ENCODE peak calls at places on chromosome 19, in four cellular contexts. O, Q, G and J are unnamed samples.

GRCh38 chr19:13118424-13119193 is 545 bp downstream of the NACC1 start:
- DNase-seq in Q (no peak), O (peak; percentile 82), G (peak; percentile 34), J (peak; percentile 70)

GRCh38 chr19:30455881-30456280 is 83.7 kb downstream of the ZNF536 start:
- DNase-seq in O (no peak), G (no peak), Q (no peak), J (no peak)

GRCh38 chr19:35977446-35978222 is 17.4 kb upstream of the SDHAF1 start:
- DNase-seq in G (no peak), O (no peak), Q (no peak), J (no peak)

GRCh38 chr19:44644391-44645016 is 794 bp downstream of the PVR start:
- DNase-seq in Q (peak; percentile 49), O (no peak), G (peak; percentile 48), J (no peak)

GRCh38 chr19:33199441-33200265 is 5.5 kb downstream of the LRP3 start:
- DNase-seq in Q (peak; percentile 4), O (peak; percentile 30), G (no peak), J (no peak)

GRCh38 chr19:12868540-12869112 is 12.6 kb downstream of the DNASE2 start:
- DNase-seq in G (no peak), O (no peak), Q (peak; percentile 29), J (no peak)

GRCh38 chr19:13959962-13960862 is 7.9 kb downstream of the DCAF15 start:
- DNase-seq in G (no peak), O (peak; percentile 74), Q (no peak), J (no peak)

GRCh38 chr19:19064811-19065745 is 1.3 kb downstream of the SLC25A42 start:
- DNase-seq in G (no peak), O (peak; percentile 61), Q (no peak), J (no peak)

GRCh38 chr19:3809881-3810707 is 23.9 kb upstream of the MATK start:
- DNase-seq in G (no peak), Q (no peak), O (peak; percentile 51), J (no peak)

GRCh38 chr19:13849991-13850909 is 26.7 kb upstream of the NANOS3 start:
- DNase-seq in G (peak; percentile 74), O (peak; percentile 94), Q (peak; percentile 79), J (peak; percentile 79)

GRCh38 chr19:30968210-30968609 is 381.0 kb downstream of the TSHZ3 start:
- DNase-seq in G (no peak), O (no peak), Q (peak; percentile 3), J (no peak)

GRCh38 chr19:21697171-21697570 is 70.2 kb downstream of the ZNF100 start:
- DNase-seq in G (no peak), Q (no peak), O (no peak), J (no peak)

GRCh38 chr19:15195987-15196682 is 4.7 kb downstream of the NOTCH3 start:
- DNase-seq in G (no peak), Q (peak; percentile 36), O (peak; percentile 98), J (peak; percentile 94)

GRCh38 chr19:48529156-48529555 is 17.5 kb upstream of the LMTK3 start:
- DNase-seq in G (no peak), Q (no peak), O (no peak), J (no peak)

GRCh38 chr19:7242601-7243258 is 51.5 kb downstream of the INSR start:
- DNase-seq in G (peak; percentile 74), O (no peak), Q (peak; percentile 94), J (no peak)

GRCh38 chr19:45981350-45981749 is 7.7 kb upstream of the NOVA2 start:
- DNase-seq in O (no peak), Q (no peak), G (no peak), J (no peak)

GRCh38 chr19:23071087-23071511 is 45.7 kb upstream of the ZNF730 start:
- DNase-seq in Q (peak; percentile 27), O (peak; percentile 62), G (peak; percentile 10), J (peak; percentile 28)

GRCh38 chr19:23203841-23204344 is 46.3 kb downstream of the ZNF724 start:
- DNase-seq in G (no peak), O (no peak), Q (peak; percentile 1), J (no peak)

GRCh38 chr19:14073232-14073924 is 792 bp downstream of the MISP3 start:
- DNase-seq in G (peak; percentile 76), Q (peak; percentile 78), O (peak; percentile 94), J (peak; percentile 59)

GRCh38 chr19:34844254-34844653 is 71.2 kb upstream of the ZNF599 start:
- DNase-seq in Q (no peak), O (no peak), G (no peak), J (no peak)

GRCh38 chr19:48512504-48513288 is 1.1 kb upstream of the LMTK3 start:
- DNase-seq in G (no peak), Q (no peak), O (no peak), J (no peak)

GRCh38 chr19:28941833-28942232 is 271.1 kb downstream of the UQCRFS1 start:
- DNase-seq in O (no peak), G (no peak), Q (no peak), J (no peak)

GRCh38 chr19:8666814-8667405 is 31.7 kb downstream of the ACTL9 start:
- DNase-seq in G (no peak), Q (no peak), O (no peak), J (no peak)

GRCh38 chr19:44196772-44197171 is 15.6 kb upstream of the ZNF227 start:
- DNase-seq in O (no peak), Q (no peak), G (no peak), J (no peak)

GRCh38 chr19:46610851-46611770 is 10.0 kb downstream of the CALM3 start:
- DNase-seq in Q (no peak), O (peak; percentile 33), G (peak; percentile 56), J (no peak)

DNA sequence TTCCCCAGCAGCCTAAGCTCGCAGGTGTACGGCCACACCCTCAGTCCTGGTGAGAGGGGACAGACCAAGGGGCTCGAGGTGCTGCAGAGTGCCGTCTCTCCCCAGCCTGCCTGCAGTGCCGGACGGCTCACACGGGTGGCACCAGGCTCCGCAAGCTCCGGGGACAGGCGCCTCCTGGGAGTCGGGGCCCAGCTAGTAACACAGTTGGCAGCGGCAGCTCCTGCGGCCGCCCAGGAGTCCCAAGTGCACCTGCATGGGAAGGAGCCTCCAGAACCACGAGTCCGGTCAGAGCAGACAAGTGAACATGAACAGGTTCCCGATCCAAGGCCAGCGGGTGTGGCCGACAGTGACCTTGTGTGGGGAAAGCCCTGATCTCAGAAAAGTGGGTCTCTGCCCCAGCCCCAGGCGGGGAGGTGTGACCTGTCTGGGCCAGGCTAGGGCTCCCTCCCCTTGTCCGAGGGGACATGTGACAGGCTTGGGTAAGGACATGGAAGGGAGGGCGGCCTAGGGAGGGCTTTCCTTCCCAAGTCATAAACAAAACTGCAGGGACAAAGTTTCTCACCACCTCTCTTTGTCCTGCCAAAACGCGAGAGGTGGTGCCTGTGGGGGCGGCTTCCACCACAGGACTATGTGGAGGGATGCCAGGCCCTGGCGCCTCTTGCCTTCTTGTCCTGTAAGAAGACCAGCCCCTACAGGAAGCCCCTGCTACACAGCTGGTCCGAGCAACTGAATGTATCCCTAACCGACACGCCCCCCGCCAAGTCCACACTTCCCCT is 46.5 kb downstream of the MLLT1 start:
- DNase-seq in O (peak; percentile 88), Q (peak; percentile 37), G (peak; percentile 57), J (peak; percentile 85)
- H3K4me3 ChIP-seq in O (no peak overlapping the region), Q (no peak overlapping the region), G (no peak overlapping the region), J (peak overlapping the region; percentile 54)

GRCh38 chr19:17406039-17406886 is 833 bp upstream of the BST2 start:
- DNase-seq in O (no peak), G (peak; percentile 86), Q (no peak), J (no peak)

GRCh38 chr19:17405250-17406038 is at the start of gene BST2:
- DNase-seq in O (no peak), Q (peak; percentile 65), G (peak; percentile 42), J (peak; percentile 64)

GRCh38 chr19:17404621-17405249 is 695 bp downstream of the BST2 start:
- DNase-seq in G (no peak), Q (no peak), O (no peak), J (no peak)

GRCh38 chr19:17404015-17404414 is 1.4 kb downstream of the BST2 start:
- DNase-seq in O (no peak), Q (no peak), G (no peak), J (no peak)

GRCh38 chr19:17406887-17407196 is 1.4 kb upstream of the BST2 start:
- DNase-seq in Q (no peak), O (no peak), G (no peak), J (no peak)
- H3K4me3 ChIP-seq in Q (no peak overlapping the region), O (no peak overlapping the region), G (no peak overlapping the region), J (no peak overlapping the region)

DNA sequence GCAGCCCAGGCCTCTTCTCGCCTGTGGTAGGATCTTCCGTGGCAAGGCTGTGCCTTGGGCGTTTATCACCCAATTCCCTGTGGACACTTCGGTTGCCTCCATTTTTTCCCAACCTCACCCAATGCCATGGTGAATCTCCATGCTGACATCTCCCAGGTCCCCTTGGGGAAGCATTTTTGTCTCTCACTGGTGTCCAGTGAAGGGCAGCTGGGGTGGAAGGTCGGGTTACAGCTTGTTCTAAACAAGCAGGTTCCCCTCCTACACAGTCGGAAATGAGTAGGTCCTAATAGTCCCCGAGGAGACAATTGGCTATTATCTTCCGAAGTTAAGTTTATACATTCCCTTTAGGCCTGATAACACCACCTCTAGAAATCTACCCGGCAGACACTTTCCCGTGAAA is 34.1 kb downstream of the PTPRS start:
- DNase-seq in O (no peak), G (no peak), Q (no peak), J (no peak)
- H3K4me3 ChIP-seq in O (no peak overlapping the region), G (no peak overlapping the region), Q (no peak overlapping the region), J (no peak overlapping the region)

GRCh38 chr19:11098327-11098726 is 9.1 kb downstream of the LDLR start:
- DNase-seq in Q (no peak), G (no peak), O (no peak), J (no peak)

GRCh38 chr19:11100064-11100463 is 10.8 kb downstream of the LDLR start:
- DNase-seq in G (no peak), Q (no peak), O (no peak), J (no peak)

GRCh38 chr19:11098861-11099260 is 9.6 kb downstream of the LDLR start:
- DNase-seq in O (no peak), G (no peak), Q (no peak), J (no peak)

GRCh38 chr19:11094520-11094894 is 5.2 kb downstream of the LDLR start:
- DNase-seq in G (no peak), O (no peak), Q (no peak), J (no peak)

DNA sequence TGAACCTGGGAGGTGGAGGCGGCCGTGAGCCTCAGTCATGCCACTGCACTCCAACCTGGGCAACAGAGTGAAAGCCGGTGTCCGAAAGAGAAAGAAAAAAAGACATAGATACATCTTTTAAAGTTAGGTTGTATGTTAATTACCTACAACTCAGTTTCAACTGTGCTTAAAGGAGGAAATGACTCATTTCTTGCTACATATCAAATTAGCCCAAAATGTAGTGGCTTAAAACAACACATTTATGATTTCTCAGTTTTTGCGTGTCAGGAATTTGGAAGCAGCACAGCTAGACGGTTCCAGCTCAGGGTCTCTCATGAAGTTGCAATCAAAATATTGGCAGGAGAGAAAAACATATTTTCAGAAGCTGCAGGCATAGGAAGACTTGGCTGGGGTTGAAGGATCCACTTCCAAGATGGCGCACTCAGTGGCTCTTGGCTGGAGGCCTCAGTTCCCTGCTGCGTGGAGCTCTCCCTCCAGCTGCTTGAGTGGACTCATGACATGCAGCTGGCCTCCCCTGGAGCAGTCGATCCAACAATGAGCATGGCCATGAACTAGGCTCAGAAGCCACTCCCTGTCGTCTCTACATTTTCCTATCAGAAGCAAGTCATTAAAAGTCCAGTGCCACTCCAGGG is 7.1 kb downstream of the LDLR start:
- DNase-seq in G (peak; percentile 92), O (no peak), Q (peak; percentile 76), J (no peak)
- H3K4me3 ChIP-seq in G (no peak overlapping the region), O (no peak overlapping the region), Q (no peak overlapping the region), J (no peak overlapping the region)

GRCh38 chr19:42114412-42114811 is 17.8 kb downstream of the POU2F2 start:
- DNase-seq in O (peak; percentile 76), Q (no peak), G (no peak), J (no peak)
- H3K4me3 ChIP-seq in O (no peak overlapping the region), Q (no peak overlapping the region), G (no peak overlapping the region), J (no peak overlapping the region)

GRCh38 chr19:56114711-56115110 is 6.4 kb downstream of the ZNF787 start:
- DNase-seq in O (no peak), G (no peak), Q (no peak), J (no peak)
- H3K4me3 ChIP-seq in O (no peak overlapping the region), G (no peak overlapping the region), Q (no peak overlapping the region), J (no peak overlapping the region)